ENCODE peak calls at places on chromosomes 11 and 22, in seven cellular contexts. F is endothelial cell, D is progenitor cell of endocrine pancreas, N is AG04450, J is IMR-90, R is GM12865, M is epithelial cell of esophagus. U is an unnamed sample.

GRCh38 chr11:108558222-108558621 is 35.3 kb downstream of the EXPH5 start:
- DNase-seq in F (no peak), D (no peak), N (no peak), J (no peak), R (peak), M (no peak), U (no peak)

GRCh38 chr11:62593434-62594044 is 2.2 kb upstream of the TUT1 start:
- DNase-seq in F (peak), D (no peak), N (peak), J (peak), R (peak), M (peak), U (peak)

GRCh38 chr11:68418671-68419070 is 41.9 kb upstream of the PPP6R3 start:
- DNase-seq in F (no peak), D (no peak), N (no peak), J (no peak), R (no peak), M (no peak), U (no peak)

GRCh38 chr22:42947211-42947990 is 67.5 kb downstream of the PACSIN2 start:
- DNase-seq in F (no peak), D (no peak), N (no peak), J (peak), R (no peak), M (peak), U (no peak)

GRCh38 chr11:108853864-108854263 is 189.0 kb downstream of the DDX10 start:
- DNase-seq in F (no peak), D (no peak), N (no peak), J (no peak), R (peak), M (peak), U (no peak)

GRCh38 chr11:82682003-82682751 is 51.5 kb downstream of the FAM181B start:
- DNase-seq in F (no peak), D (no peak), N (peak), J (peak), R (peak), M (peak), U (no peak)

GRCh38 chr11:1553808-1554594 is 18.1 kb downstream of the DUSP8 start:
- DNase-seq in F (no peak), D (no peak), N (no peak), J (no peak), R (no peak), M (no peak), U (no peak)

GRCh38 chr11:15651782-15652181 is 537.1 kb downstream of the INSC start:
- DNase-seq in F (no peak), D (no peak), N (no peak), J (no peak), R (no peak), M (no peak), U (no peak)

GRCh38 chr11:58573451-58574104 is 2.1 kb downstream of the LPXN start:
- DNase-seq in F (no peak), D (no peak), N (peak), J (peak), R (peak), M (peak), U (peak)

GRCh38 chr11:120807414-120808150 is 216.3 kb upstream of the TBCEL start:
- DNase-seq in F (no peak), D (no peak), N (peak), J (peak), R (no peak), M (peak), U (no peak)

GRCh38 chr11:132576706-132577105 is 955.6 kb downstream of the OPCML start:
- DNase-seq in F (no peak), D (no peak), N (peak), J (peak), R (no peak), M (peak), U (no peak)

GRCh38 chr11:83816572-83817187 is 530.5 kb upstream of the CCDC90B start:
- DNase-seq in F (no peak), D (no peak), N (no peak), J (peak), R (peak), M (peak), U (no peak)

GRCh38 chr22:48099251-48099650 is 1336.8 kb downstream of the TBC1D22A start:
- DNase-seq in F (no peak), D (no peak), N (no peak), J (no peak), R (no peak), M (no peak), U (no peak)

GRCh38 chr11:128341280-128341679 is 246.1 kb downstream of the ETS1 start:
- DNase-seq in F (no peak), D (no peak), N (no peak), J (no peak), R (no peak), M (peak), U (no peak)

GRCh38 chr11:134800130-134800529 is 388.1 kb upstream of the B3GAT1 start:
- DNase-seq in F (no peak), D (no peak), N (no peak), J (no peak), R (no peak), M (no peak), U (no peak)

DNA sequence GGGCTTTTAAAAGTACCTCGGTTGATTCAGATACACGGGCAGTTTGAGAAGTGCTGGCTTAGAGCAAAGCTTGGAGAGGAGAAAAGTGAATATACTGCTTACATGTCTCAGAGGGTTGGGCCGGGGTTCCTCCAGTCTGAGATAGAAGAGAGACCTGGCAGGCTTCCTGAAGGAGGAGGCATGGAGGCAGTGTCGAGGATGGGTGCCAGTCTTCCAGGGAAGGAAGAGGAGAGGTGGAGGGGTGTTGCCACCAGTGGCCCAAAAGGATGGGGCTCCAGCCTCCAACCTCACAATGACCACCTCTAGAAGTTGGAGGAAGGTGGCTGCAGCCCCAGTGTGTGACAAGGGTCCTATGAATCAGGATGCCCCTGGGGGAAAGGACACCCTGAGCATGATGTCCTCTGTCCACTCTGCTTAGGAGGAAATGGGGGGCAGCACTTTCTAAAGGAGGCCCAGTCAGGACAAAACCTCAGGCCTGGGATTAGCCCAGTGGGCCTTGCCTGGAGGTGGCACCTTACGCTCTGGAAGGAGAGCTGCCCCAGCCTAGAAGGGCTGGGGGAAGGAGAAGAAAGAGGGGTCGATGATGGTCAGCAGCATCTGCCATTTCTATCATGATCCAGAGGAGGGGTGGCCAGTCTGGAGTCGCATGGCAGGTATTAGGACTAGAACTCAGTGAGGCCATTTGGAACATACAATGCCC is 65.2 kb downstream of the CD82 start:
- DNase-seq in F (no peak), D (peak), N (no peak), J (no peak), R (no peak), M (no peak), U (no peak)
- TF ChIP-seq CTCF in F (no peak), D (no peak), N (no peak), J (no peak), R (no peak), M (no peak), U (no peak)

DNA sequence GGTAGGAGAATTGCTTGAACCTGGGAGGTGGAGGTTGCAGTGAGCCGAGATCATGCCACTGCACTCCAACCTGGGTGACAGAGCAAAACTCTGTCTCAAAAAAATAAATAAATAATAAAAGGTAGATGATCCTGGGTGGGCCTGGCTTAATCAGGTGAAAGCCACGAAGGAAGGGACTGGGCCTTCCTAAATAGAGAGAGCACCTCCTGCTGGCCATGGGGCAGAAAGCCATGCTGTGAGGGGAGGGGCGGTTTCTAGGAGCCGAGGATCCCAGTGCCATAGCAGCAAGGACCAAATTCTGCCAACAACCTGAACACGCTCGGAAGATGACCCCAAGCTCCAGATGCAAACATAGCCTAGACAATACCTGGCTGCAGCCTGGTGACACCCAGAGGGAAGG is 24.5 kb upstream of the DGKZ start:
- DNase-seq in F (no peak), D (no peak), N (no peak), J (peak), R (no peak), M (no peak), U (no peak)
- TF ChIP-seq CTCF in F (peak), D (peak), N (peak), J (peak), R (peak), M (peak), U (no peak)

GRCh38 chr11:69594481-69594880 is 46.5 kb upstream of the CCND1 start:
- DNase-seq in F (no peak), D (no peak), N (no peak), J (no peak), R (no peak), M (no peak), U (no peak)
- TF ChIP-seq CTCF in F (no peak), D (no peak), N (no peak), J (no peak), R (no peak), M (no peak), U (no peak)

DNA sequence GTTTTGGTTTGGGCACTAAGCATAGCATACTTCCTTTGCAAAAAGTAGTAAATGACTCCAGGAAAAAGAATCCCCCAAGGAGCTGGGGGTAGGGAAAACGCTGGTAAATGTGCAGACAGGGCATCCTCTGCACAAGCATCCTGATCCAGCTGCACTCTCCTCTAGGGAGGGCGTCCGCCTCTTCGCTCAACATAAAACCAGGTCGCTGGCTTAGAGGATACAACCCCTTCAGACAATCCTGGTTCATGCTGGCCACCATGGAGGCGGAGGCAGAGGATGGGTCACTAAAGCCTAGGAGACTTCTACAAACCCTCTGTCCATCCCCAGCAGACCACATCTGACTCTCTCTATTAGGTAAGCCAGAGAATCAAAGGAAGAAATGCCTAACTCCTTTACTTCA is 14.2 kb downstream of the PCSK7 start:
- DNase-seq in F (no peak), D (no peak), N (no peak), J (no peak), R (no peak), M (no peak), U (no peak)
- TF ChIP-seq CTCF in F (no peak), D (no peak), N (no peak), J (no peak), R (no peak), M (no peak), U (no peak)

GRCh38 chr22:20016734-20017621 is at the start of gene ARVCF:
- DNase-seq in F (peak), D (peak), N (peak), J (peak), R (peak), M (peak), U (peak)
- TF ChIP-seq CTCF in F (no peak), D (peak), N (no peak), J (peak), R (no peak), M (no peak), U (no peak)

GRCh38 chr22:19867617-19868016 is 12.9 kb upstream of the GNB1L start:
- DNase-seq in F (no peak), D (no peak), N (no peak), J (no peak), R (no peak), M (no peak), U (no peak)

GRCh38 chr22:19868773-19869471 is 14.2 kb upstream of the GNB1L start:
- DNase-seq in F (peak), D (no peak), N (no peak), J (no peak), R (no peak), M (peak), U (peak)

GRCh38 chr22:19869497-19870152 is 15.0 kb upstream of the GNB1L start:
- DNase-seq in F (no peak), D (no peak), N (no peak), J (no peak), R (no peak), M (no peak), U (peak)

GRCh38 chr22:19866665-19867009 is 12.0 kb upstream of the GNB1L start:
- DNase-seq in F (no peak), D (no peak), N (no peak), J (no peak), R (no peak), M (no peak), U (no peak)

DNA sequence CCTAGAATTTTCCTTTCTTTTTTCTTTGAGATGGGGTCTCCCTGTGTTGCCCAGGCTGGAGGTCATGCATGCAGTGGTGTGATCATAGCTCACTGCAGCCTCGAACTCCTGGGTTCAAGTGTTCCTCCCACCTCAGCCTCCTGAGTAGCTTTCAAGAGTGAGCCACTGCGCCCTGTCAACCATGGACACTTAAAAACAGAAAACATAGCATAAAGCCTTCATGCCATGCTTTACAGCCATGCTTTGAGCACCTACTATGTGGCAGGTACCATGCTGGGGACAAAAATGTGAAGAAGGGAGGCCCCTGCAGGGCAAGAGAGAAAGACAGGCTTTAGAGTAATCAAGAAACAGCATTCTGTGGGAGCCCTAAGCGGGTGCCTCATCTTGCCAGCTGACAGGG is 13.7 kb upstream of the GNB1L start:
- DNase-seq in F (no peak), D (no peak), N (no peak), J (no peak), R (no peak), M (no peak), U (no peak)
- TF ChIP-seq CTCF in F (no peak), D (no peak), N (no peak), J (no peak), R (no peak), M (peak), U (no peak)

GRCh38 chr11:130451261-130452019 is 3.0 kb downstream of the ADAMTS15 start:
- DNase-seq in F (no peak), D (no peak), N (no peak), J (peak), R (no peak), M (peak), U (no peak)

GRCh38 chr11:130448039-130448415 is 418 bp upstream of the ADAMTS15 start:
- DNase-seq in F (no peak), D (no peak), N (no peak), J (no peak), R (no peak), M (no peak), U (no peak)

GRCh38 chr11:130448416-130449068 is at the start of gene ADAMTS15:
- DNase-seq in F (peak), D (peak), N (no peak), J (peak), R (peak), M (peak), U (no peak)

GRCh38 chr11:130449246-130449990 is 973 bp downstream of the ADAMTS15 start:
- DNase-seq in F (no peak), D (no peak), N (no peak), J (no peak), R (no peak), M (peak), U (no peak)

DNA sequence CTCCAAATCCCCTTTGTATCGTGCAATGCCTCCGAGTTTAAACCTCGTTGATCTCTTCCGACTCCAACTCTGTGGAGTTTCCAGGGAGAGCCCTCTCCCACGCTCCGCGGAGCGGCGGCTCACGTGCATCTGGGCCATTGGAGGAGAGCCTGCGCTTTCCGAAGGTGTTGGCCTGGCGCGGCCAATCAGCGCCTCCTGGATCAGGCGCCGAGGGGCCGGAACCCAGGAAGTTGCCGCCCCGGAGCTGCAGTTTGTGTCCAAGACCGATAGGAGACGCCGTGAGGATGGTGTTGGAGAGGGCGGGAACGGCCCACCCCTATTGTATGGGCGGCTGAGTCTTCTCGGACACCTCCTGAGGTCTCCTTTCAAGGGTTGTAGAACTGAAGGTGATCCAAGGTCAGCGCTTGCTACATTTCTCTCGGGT is 1.6 kb downstream of the ADAMTS15 start:
- DNase-seq in F (peak), D (peak), N (no peak), J (peak), R (no peak), M (peak), U (no peak)
- TF ChIP-seq CTCF in F (peak), D (peak), N (peak), J (peak), R (no peak), M (peak), U (no peak)

U was measured in natural killer cell.